ENCODE peak calls at places on chromosomes 4 and X, in five cellular contexts. E is progenitor cell of endocrine pancreas, K is fibroblast of the aortic adventitia, H is nephron progenitor cell, L is WERI-Rb-1. P is an unnamed sample.
A peak's percentile ranks its signal among the peaks of the same experiment; 100 is the strongest.

GRCh38 chrX:31969714-31970113 is 897.9 kb upstream of the FTHL17 start:
- DNase-seq in L (no peak), E (no peak), H (no peak), K (no peak), P (no peak)

GRCh38 chr4:114108869-114109268 is 129.4 kb upstream of the ARSJ start:
- DNase-seq in H (no peak), E (no peak), K (peak; percentile 17), L (peak; percentile 28), P (no peak)

GRCh38 chr4:110518889-110519490 is 43.0 kb downstream of the ENPEP start:
- DNase-seq in E (no peak), L (peak; percentile 49), H (peak; percentile 33), K (peak; percentile 43), P (peak; percentile 43)

GRCh38 chr4:165787516-165788274 is 85.3 kb upstream of the TLL1 start:
- DNase-seq in E (no peak), H (no peak), K (peak; percentile 27), L (no peak), P (no peak)

GRCh38 chr4:88592600-88593448 is 544 bp downstream of the HERC3 start:
- DNase-seq in K (peak; percentile 45), H (peak; percentile 69), E (peak; percentile 35), L (peak; percentile 64), P (peak; percentile 33)

GRCh38 chr4:86338989-86339388 is 20.9 kb downstream of the MAPK10 start:
- DNase-seq in L (no peak), H (no peak), K (peak; percentile 78), E (no peak), P (no peak)

GRCh38 chrX:119692241-119693031 is 532 bp downstream of the SEPTIN6 start:
- DNase-seq in E (peak; percentile 17), K (peak; percentile 53), H (peak; percentile 57), L (peak; percentile 31), P (peak; percentile 14)

GRCh38 chrX:20144491-20144890 is 2.9 kb upstream of the EIF1AX start:
- DNase-seq in E (no peak), L (no peak), H (no peak), K (no peak), P (no peak)

GRCh38 chrX:87517571-87518141 is at the start of gene KLHL4:
- DNase-seq in E (peak; percentile 18), L (peak; percentile 22), K (peak; percentile 92), H (peak; percentile 34), P (peak; percentile 26)

GRCh38 chrX:129961180-129962083 is 21.0 kb upstream of the BCORL1 start:
- DNase-seq in H (peak; percentile 75), K (no peak), E (peak; percentile 27), L (no peak), P (peak; percentile 23)

GRCh38 chr4:152983774-152984411 is 47.8 kb downstream of the FHDC1 start:
- DNase-seq in H (no peak), E (no peak), K (peak; percentile 58), L (no peak), P (peak; percentile 14)

GRCh38 chr4:4631150-4631549 is 89.3 kb upstream of the STX18 start:
- DNase-seq in L (no peak), E (no peak), H (no peak), K (no peak), P (no peak)

GRCh38 chr4:101597204-101597603 is 193.3 kb upstream of the BANK1 start:
- DNase-seq in L (peak; percentile 24), K (no peak), H (no peak), E (no peak), P (no peak)

GRCh38 chr4:166924456-166924855 is 309.8 kb downstream of the SPOCK3 start:
- DNase-seq in L (no peak), E (no peak), K (peak; percentile 0), H (no peak), P (no peak)

GRCh38 chr4:119785963-119786362 is 157.4 kb upstream of the PDE5A start:
- DNase-seq in H (no peak), L (no peak), E (no peak), K (peak; percentile 70), P (no peak)

GRCh38 chr4:127604949-127605709 is 27.6 kb upstream of the INTU start:
- DNase-seq in H (no peak), L (peak; percentile 32), E (no peak), K (peak; percentile 72), P (no peak)

DNA sequence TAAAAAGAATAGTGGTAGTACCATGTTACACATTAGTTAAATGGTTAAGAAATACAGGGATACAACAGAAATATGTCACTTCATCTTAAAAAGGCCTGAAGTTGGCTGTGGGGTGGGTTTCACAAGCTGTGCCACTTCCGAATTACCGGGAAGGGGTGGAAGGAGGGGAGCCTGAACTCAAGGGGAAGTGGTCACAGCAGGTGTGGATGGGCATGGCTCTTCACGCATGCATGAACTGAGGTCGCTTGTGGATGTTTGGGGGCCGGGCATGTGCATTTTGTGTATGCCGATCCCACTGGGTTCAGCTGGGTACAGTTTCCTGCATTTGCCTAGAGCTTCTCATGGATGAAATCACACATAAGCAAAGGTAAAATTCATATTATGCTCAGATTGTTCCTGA is 64.9 kb downstream of the CLCN4 start:
- DNase-seq in K (no peak), H (no peak), E (no peak), L (no peak), P (no peak)
- TF ChIP-seq CTCF in K (no peak), H (no peak), E (no peak), L (no peak), P (no peak)

GRCh38 chr4:126396703-126397102 is 1081.9 kb downstream of the FAT4 start:
- DNase-seq in K (no peak), L (no peak), E (no peak), H (no peak), P (no peak)
- TF ChIP-seq CTCF in K (no peak), L (peak; percentile 29), E (no peak), H (no peak), P (no peak)

GRCh38 chrX:96957718-96958117 is 74.0 kb downstream of the RPA4 start:
- DNase-seq in E (no peak), K (no peak), L (no peak), H (no peak), P (no peak)
- TF ChIP-seq CTCF in E (no peak), K (no peak), L (no peak), H (no peak), P (no peak)

GRCh38 chr4:17155486-17155885 is 257.0 kb upstream of the LDB2 start:
- DNase-seq in E (no peak), K (peak; percentile 21), L (no peak), H (no peak), P (no peak)
- TF ChIP-seq CTCF in E (no peak), K (no peak), L (no peak), H (no peak), P (no peak)

GRCh38 chrX:5915783-5916182 is 312.9 kb downstream of the NLGN4X start:
- DNase-seq in L (no peak), K (no peak), E (no peak), H (no peak), P (no peak)

GRCh38 chrX:5916945-5917344 is 311.7 kb downstream of the NLGN4X start:
- DNase-seq in H (no peak), L (peak; percentile 11), K (no peak), E (no peak), P (no peak)
- TF ChIP-seq CTCF in H (no peak), L (no peak), K (no peak), E (no peak), P (peak; percentile 24)

GRCh38 chrX:71285929-71286328 is 2.5 kb downstream of the NONO start:
- DNase-seq in K (no peak), H (no peak), E (no peak), L (no peak), P (no peak)

GRCh38 chrX:71282514-71283408 is 674 bp upstream of the NONO start:
- DNase-seq in H (peak; percentile 4), L (no peak), E (no peak), K (no peak), P (no peak)

DNA sequence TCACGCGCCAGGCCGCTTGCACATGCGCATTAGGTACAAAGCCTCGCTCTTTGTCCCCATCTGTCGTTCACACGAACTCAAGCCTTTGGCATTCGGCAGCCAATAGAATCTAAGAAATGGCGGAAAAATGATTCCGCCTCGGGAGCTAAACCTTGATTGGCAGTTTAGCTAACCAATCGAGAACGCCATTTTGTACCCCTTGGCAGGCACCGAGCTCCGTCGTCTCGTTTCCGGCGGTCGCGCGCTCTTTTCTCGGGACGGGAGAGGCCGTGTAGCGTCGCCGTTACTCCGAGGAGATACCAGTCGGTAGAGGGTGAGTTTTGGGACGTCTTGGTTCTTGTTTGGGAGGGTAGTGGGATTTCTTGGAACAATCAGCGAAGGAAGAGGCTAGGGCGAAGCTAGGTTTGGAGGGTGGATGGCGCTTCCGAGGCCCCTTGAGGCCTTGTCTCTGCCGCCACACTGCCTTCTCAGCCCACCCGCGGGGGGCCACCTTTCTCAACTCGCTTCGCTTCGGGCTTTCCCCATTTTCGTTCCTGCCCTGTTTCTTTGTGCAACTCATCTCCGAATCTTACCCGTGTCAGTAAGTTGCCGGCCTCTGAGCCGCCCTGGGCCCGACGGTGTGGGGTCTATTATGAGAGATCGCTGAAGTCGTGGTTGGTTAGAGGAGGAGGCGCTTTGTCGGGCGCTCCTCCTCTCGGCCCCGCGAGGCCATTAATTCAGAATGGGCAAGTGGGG is at the start of gene NONO:
- DNase-seq in E (peak; percentile 74), K (peak; percentile 99), H (peak; percentile 77), L (peak; percentile 92), P (peak; percentile 74)
- TF ChIP-seq CTCF in E (peak; percentile 11), K (peak; percentile 21), H (no peak), L (no peak), P (no peak)

GRCh38 chrX:13092455-13092941 is 48.1 kb upstream of the FAM9C start:
- DNase-seq in K (no peak), H (no peak), E (no peak), L (no peak), P (no peak)
- TF ChIP-seq CTCF in K (no peak), H (no peak), E (no peak), L (no peak), P (no peak)

P was measured in neural crest cell.